ENCODE peak calls at places on chromosomes 1 and 21, in ten cellular contexts. P is PC-3, K is astrocyte, Q is Karpas-422, A is IMR-90, D is colonic mucosa, Y is neuronal stem cell, J is mesenchymal stem cell, R is endodermal cell, O is GM23248. G is an unnamed sample.
A peak's percentile ranks its signal among the peaks of the same experiment; 100 is the strongest.

GRCh38 chr1:228304225-228304624 is 96.4 kb downstream of the OBSCN start:
- DNase-seq in P (no peak), K (no peak), Q (no peak), A (no peak), D (no peak), Y (no peak), J (no peak), R (peak; percentile 34), O (no peak), G (no peak)

GRCh38 chr1:53557369-53557768 is 98.2 kb downstream of the DMRTB1 start:
- DNase-seq in P (no peak), K (no peak), Q (no peak), A (no peak), D (no peak), Y (no peak), J (no peak), R (no peak), O (no peak), G (no peak)

GRCh38 chr1:74205236-74205635 is 7.2 kb downstream of the FPGT start:
- DNase-seq in P (no peak), K (peak; percentile 63), Q (no peak), A (peak; percentile 64), D (no peak), Y (peak; percentile 9), J (peak; percentile 16), R (no peak), O (peak; percentile 15), G (peak; percentile 71)

GRCh38 chr1:39646232-39647081 is 7.0 kb upstream of the HEYL start:
- DNase-seq in P (no peak), K (no peak), Q (no peak), A (peak; percentile 79), D (peak; percentile 24), Y (peak; percentile 30), J (peak; percentile 88), R (peak; percentile 84), O (peak; percentile 64), G (peak; percentile 67)

GRCh38 chr1:110221119-110221518 is 11.0 kb downstream of the KCNC4 start:
- DNase-seq in P (no peak), K (no peak), Q (no peak), A (no peak), D (no peak), Y (no peak), J (no peak), R (no peak), O (no peak), G (no peak)

GRCh38 chr1:158117854-158118691 is 62.6 kb upstream of the CD1D start:
- DNase-seq in P (peak; percentile 32), K (no peak), Q (peak; percentile 69), A (peak; percentile 34), D (peak; percentile 53), Y (no peak), J (peak; percentile 60), R (peak; percentile 93), O (peak; percentile 70), G (peak; percentile 68)

GRCh38 chr1:61448934-61449368 is 276.0 kb downstream of the TM2D1 start:
- DNase-seq in P (no peak), K (peak; percentile 18), Q (no peak), A (no peak), D (peak; percentile 42), Y (no peak), J (no peak), R (no peak), O (peak; percentile 92), G (no peak)

GRCh38 chr1:115976062-115976899 is at the start of gene SLC22A15:
- DNase-seq in P (peak; percentile 64), K (peak; percentile 1), Q (no peak), A (no peak), D (peak; percentile 62), Y (peak; percentile 31), J (peak; percentile 71), R (peak; percentile 88), O (peak; percentile 80), G (peak; percentile 85)

GRCh38 chr21:37098756-37099155 is 25.7 kb downstream of the TTC3 start:
- DNase-seq in P (no peak), K (no peak), Q (no peak), A (no peak), D (no peak), Y (no peak), J (no peak), R (no peak), O (no peak), G (no peak)

GRCh38 chr1:184820218-184820720 is 65.6 kb upstream of the EDEM3 start:
- DNase-seq in P (no peak), K (no peak), Q (no peak), A (no peak), D (no peak), Y (no peak), J (no peak), R (no peak), O (no peak), G (no peak)

GRCh38 chr1:17007121-17007520 is 4.6 kb downstream of the ATP13A2 start:
- DNase-seq in P (no peak), K (no peak), Q (no peak), A (no peak), D (no peak), Y (no peak), J (no peak), R (no peak), O (no peak), G (no peak)

GRCh38 chr1:98203461-98203860 is 282.6 kb upstream of the DPYD start:
- DNase-seq in P (no peak), K (peak; percentile 61), Q (no peak), A (peak; percentile 71), D (no peak), Y (no peak), J (peak; percentile 52), R (no peak), O (no peak), G (peak; percentile 13)

GRCh38 chr1:167043752-167044488 is 46.3 kb downstream of the GPA33 start:
- DNase-seq in P (peak; percentile 76), K (peak; percentile 43), Q (peak; percentile 93), A (peak; percentile 4), D (peak; percentile 85), Y (no peak), J (peak; percentile 4), R (peak; percentile 66), O (peak; percentile 55), G (no peak)

GRCh38 chr1:212158912-212159796 is 123.6 kb downstream of the DTL start:
- DNase-seq in P (no peak), K (no peak), Q (no peak), A (no peak), D (no peak), Y (no peak), J (no peak), R (peak; percentile 44), O (no peak), G (no peak)

GRCh38 chr1:182667848-182668505 is 16.4 kb downstream of the RGS8 start:
- DNase-seq in P (no peak), K (no peak), Q (peak; percentile 67), A (no peak), D (no peak), Y (no peak), J (no peak), R (no peak), O (no peak), G (no peak)

DNA sequence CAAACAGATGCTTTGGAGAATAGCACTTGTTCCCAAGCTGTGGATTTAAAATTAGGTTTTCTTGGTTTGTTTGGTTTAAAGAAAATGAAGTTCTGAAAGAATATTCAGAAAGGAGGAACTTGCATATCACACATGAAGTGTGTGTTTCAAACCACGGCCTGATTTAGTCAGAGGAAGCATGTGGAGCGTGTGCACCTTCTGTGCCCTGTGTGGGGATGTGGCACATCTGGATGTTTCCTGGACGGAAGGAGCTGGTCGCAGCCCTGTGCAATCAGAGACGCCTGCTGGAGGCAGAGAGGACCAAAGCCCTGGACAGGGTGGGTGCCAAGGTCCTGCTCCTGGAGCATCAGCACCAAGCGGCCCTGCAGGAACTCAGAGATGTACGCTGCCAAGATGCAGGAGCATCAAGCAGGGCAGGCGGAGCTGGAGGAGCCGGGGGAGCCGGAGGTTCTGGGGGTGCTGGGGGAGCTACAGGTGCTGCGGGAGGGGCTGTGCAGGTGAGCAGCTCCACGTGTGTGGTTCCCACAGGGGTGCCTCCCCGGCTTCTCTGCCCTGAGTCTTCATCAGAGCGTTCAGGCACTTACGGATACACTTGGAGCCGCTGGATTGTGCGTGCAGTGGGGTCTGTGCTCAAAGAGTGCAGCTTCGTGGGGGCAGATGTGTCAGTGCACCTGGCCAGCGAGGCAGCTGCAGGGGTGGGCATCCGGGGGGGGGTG is 45.7 kb downstream of the PCNT start:
- DNase-seq in P (no peak), K (no peak), Q (no peak), A (no peak), D (no peak), Y (no peak), J (no peak), R (no peak), O (no peak), G (no peak)
- H3K9ac ChIP-seq in P (no peak overlapping the region), K (no peak overlapping the region), Q (no peak overlapping the region), A (no peak overlapping the region), D (no peak overlapping the region), Y (no peak overlapping the region), J (no peak overlapping the region), R (no peak overlapping the region), O (no peak overlapping the region), G (no peak overlapping the region)

DNA sequence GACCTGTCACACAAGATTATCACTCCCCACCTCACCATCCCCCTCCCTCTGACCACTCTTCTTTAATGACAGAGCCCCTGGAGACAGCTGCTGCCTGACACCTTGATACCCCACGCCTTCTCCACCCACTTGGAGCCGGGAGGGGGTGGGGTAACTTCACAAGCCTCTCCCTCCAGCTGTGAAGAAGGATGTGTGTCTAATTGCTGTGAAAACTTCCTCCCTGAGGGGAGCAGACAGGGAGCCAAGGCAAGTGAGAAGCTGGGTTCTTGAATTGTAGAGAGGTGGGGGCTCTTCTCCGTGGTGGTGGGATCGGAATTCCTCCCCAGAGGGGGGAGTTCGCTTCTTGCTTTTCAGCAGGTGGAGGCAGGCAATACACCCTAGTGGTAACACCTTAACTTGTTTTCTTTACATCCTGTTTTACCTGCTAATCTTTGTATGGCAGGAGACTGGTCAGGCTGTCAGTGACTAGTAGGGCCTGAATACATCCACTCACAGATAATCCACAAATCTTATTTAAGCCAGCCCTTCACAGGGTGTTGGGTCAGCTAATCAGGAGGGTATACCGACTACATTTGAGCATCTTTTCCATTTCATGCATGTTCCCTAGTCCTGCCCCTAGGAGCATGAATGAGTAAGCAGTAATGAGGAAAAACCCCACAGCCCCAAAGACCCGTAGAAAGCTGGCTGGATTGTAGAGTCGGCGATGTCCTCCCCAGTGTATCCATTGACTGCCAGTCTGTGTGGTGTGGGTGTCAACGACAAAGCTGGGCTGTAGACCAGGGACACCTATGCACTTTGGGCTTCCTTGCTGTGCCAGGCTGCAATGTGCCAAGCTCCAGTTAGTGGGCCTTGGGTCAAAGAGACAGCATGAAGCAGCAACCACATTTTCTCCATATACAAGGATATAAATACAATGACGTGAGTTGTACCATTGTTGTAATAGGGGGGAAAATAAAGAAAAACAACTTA is 57.3 kb downstream of the NFASC start:
- DNase-seq in P (no peak), K (no peak), Q (no peak), A (no peak), D (peak; percentile 30), Y (no peak), J (no peak), R (peak; percentile 95), O (no peak), G (no peak)
- H3K27me3 ChIP-seq in P (peaks cover 58% of the 10 kb centered on the region), K (no peaks in the 10 kb centered on the region), Q (no peaks in the 10 kb centered on the region), A (peaks cover 15% of the 10 kb centered on the region), D (no peaks in the 10 kb centered on the region), Y (no peaks in the 10 kb centered on the region), J (no peaks in the 10 kb centered on the region), R (no peaks in the 10 kb centered on the region), O (no peaks in the 10 kb centered on the region), G (no peaks in the 10 kb centered on the region)

GRCh38 chr1:236150291-236150940 is 8.1 kb downstream of the GPR137B start:
- DNase-seq in P (no peak), K (no peak), Q (peak; percentile 72), A (no peak), D (peak; percentile 15), Y (no peak), J (no peak), R (no peak), O (no peak), G (no peak)
- H3K4me1 ChIP-seq in P (no peaks in the 10 kb centered on the region), K (peaks cover 3% of the 10 kb centered on the region), Q (peaks cover 37% of the 10 kb centered on the region), A (no peaks in the 10 kb centered on the region), D (no peaks in the 10 kb centered on the region), Y (peaks cover 3% of the 10 kb centered on the region), J (peaks cover 23% of the 10 kb centered on the region), R (peaks cover 5% of the 10 kb centered on the region), O (no peaks in the 10 kb centered on the region), G (peaks cover 5% of the 10 kb centered on the region)

GRCh38 chr1:71600023-71600422 is 519.2 kb upstream of the ZRANB2 start:
- DNase-seq in P (no peak), K (no peak), Q (no peak), A (no peak), D (no peak), Y (no peak), J (no peak), R (no peak), O (no peak), G (no peak)
- H3K9ac ChIP-seq in P (no peak overlapping the region), K (no peak overlapping the region), Q (no peak overlapping the region), A (no peak overlapping the region), D (no peak overlapping the region), Y (no peak overlapping the region), J (no peak overlapping the region), R (no peak overlapping the region), O (no peak overlapping the region), G (no peak overlapping the region)

G was measured in adipocyte.